ENCODE peak calls at places on chromosome 2, in six cellular contexts. E, G, W, S, Z and A are unnamed samples.
A peak's percentile ranks its signal among the peaks of the same experiment; 100 is the strongest.

GRCh38 chr2:11709293-11709692 is 37.1 kb upstream of the LPIN1 start:
- DNase-seq in E (no peak), G (no peak), W (no peak), S (no peak), Z (no peak), A (no peak)

GRCh38 chr2:80573950-80574349 is 269.4 kb upstream of the LRRTM1 start:
- DNase-seq in E (no peak), G (no peak), W (no peak), S (no peak), Z (no peak), A (no peak)

GRCh38 chr2:100260712-100261620 is 61.3 kb downstream of the LONRF2 start:
- DNase-seq in E (no peak), G (no peak), W (peak; percentile 74), S (peak; percentile 84), Z (peak; percentile 34), A (peak; percentile 92)

GRCh38 chr2:120613742-120614481 is 121.8 kb upstream of the GLI2 start:
- DNase-seq in E (no peak), G (no peak), W (no peak), S (no peak), Z (peak; percentile 96), A (no peak)

GRCh38 chr2:2286592-2286991 is 44.5 kb downstream of the MYT1L start:
- DNase-seq in E (no peak), G (no peak), W (no peak), S (no peak), Z (no peak), A (no peak)

GRCh38 chr2:152646775-152647174 is 70.5 kb downstream of the PRPF40A start:
- DNase-seq in E (no peak), G (no peak), W (no peak), S (no peak), Z (peak; percentile 81), A (no peak)

GRCh38 chr2:1995987-1996386 is 251.7 kb upstream of the PXDN start:
- DNase-seq in E (no peak), G (no peak), W (no peak), S (peak; percentile 36), Z (no peak), A (peak; percentile 28)

GRCh38 chr2:162211747-162212146 is 31.5 kb downstream of the FAP start:
- DNase-seq in E (no peak), G (no peak), W (no peak), S (no peak), Z (no peak), A (no peak)

GRCh38 chr2:63434024-63434423 is 154.3 kb downstream of the WDPCP start:
- DNase-seq in E (no peak), G (no peak), W (no peak), S (no peak), Z (no peak), A (no peak)